ENCODE peak calls at places on chromosomes 16 and 17, in ten cellular contexts. One of them, this sample, is unnamed.

GRCh38 chr16:78034530-78034929 is 12.2 kb downstream of the CLEC3A start:
- DNase-seq in CD8-positive, alpha-beta T cell: no peak
- DNase-seq in AG04450: no peak
- DNase-seq in prostate gland: peak
- DNase-seq in MM.1S: no peak
- DNase-seq in LNCaP clone FGC: no peak
- DNase-seq in heart left ventricle: no peak
- DNase-seq in mucosa of descending colon: no peak
- DNase-seq in cardiac muscle cell: no peak
- DNase-seq in transverse colon: no peak
- DNase-seq in this sample: no peak

GRCh38 chr17:82424001-82424862 is 5.8 kb upstream of the OGFOD3 start:
- DNase-seq in MM.1S: peak
- DNase-seq in CD8-positive, alpha-beta T cell: peak
- DNase-seq in AG04450: no peak
- DNase-seq in heart left ventricle: peak
- DNase-seq in mucosa of descending colon: peak
- DNase-seq in LNCaP clone FGC: no peak
- DNase-seq in prostate gland: no peak
- DNase-seq in cardiac muscle cell: peak
- DNase-seq in transverse colon: peak
- DNase-seq in this sample: peak

GRCh38 chr16:57568173-57568678 is 25.8 kb downstream of the ADGRG5 start:
- DNase-seq in AG04450: no peak
- DNase-seq in cardiac muscle cell: no peak
- DNase-seq in prostate gland: no peak
- DNase-seq in MM.1S: no peak
- DNase-seq in heart left ventricle: no peak
- DNase-seq in LNCaP clone FGC: no peak
- DNase-seq in transverse colon: no peak
- DNase-seq in mucosa of descending colon: no peak
- DNase-seq in CD8-positive, alpha-beta T cell: no peak
- DNase-seq in this sample: no peak

GRCh38 chr17:68972119-68972704 is 17.0 kb upstream of the ABCA8 start:
- DNase-seq in transverse colon: no peak
- DNase-seq in MM.1S: peak
- DNase-seq in AG04450: no peak
- DNase-seq in mucosa of descending colon: no peak
- DNase-seq in CD8-positive, alpha-beta T cell: no peak
- DNase-seq in LNCaP clone FGC: no peak
- DNase-seq in cardiac muscle cell: peak
- DNase-seq in heart left ventricle: no peak
- DNase-seq in prostate gland: no peak
- DNase-seq in this sample: peak

GRCh38 chr17:78351449-78352006 is 8.3 kb downstream of the SOCS3 start:
- DNase-seq in mucosa of descending colon: peak
- DNase-seq in heart left ventricle: peak
- DNase-seq in AG04450: peak
- DNase-seq in CD8-positive, alpha-beta T cell: no peak
- DNase-seq in cardiac muscle cell: peak
- DNase-seq in MM.1S: no peak
- DNase-seq in LNCaP clone FGC: no peak
- DNase-seq in prostate gland: peak
- DNase-seq in transverse colon: peak
- DNase-seq in this sample: peak

GRCh38 chr17:338442-339192 is 14.0 kb downstream of the RPH3AL start:
- DNase-seq in prostate gland: no peak
- DNase-seq in transverse colon: peak
- DNase-seq in heart left ventricle: no peak
- DNase-seq in mucosa of descending colon: peak
- DNase-seq in CD8-positive, alpha-beta T cell: no peak
- DNase-seq in cardiac muscle cell: no peak
- DNase-seq in LNCaP clone FGC: no peak
- DNase-seq in MM.1S: no peak
- DNase-seq in AG04450: no peak
- DNase-seq in this sample: no peak

GRCh38 chr16:78811247-78811646 is 711.8 kb downstream of the WWOX start:
- DNase-seq in prostate gland: no peak
- DNase-seq in LNCaP clone FGC: no peak
- DNase-seq in heart left ventricle: no peak
- DNase-seq in transverse colon: no peak
- DNase-seq in CD8-positive, alpha-beta T cell: no peak
- DNase-seq in AG04450: no peak
- DNase-seq in cardiac muscle cell: no peak
- DNase-seq in mucosa of descending colon: no peak
- DNase-seq in MM.1S: no peak
- DNase-seq in this sample: no peak

GRCh38 chr16:57042157-57043111 is 49.9 kb upstream of the CPNE2 start:
- DNase-seq in cardiac muscle cell: no peak
- DNase-seq in AG04450: no peak
- DNase-seq in CD8-positive, alpha-beta T cell: peak
- DNase-seq in transverse colon: peak
- DNase-seq in mucosa of descending colon: no peak
- DNase-seq in MM.1S: peak
- DNase-seq in prostate gland: no peak
- DNase-seq in LNCaP clone FGC: no peak
- DNase-seq in heart left ventricle: no peak
- DNase-seq in this sample: no peak

GRCh38 chr17:2591040-2591640 is 2.3 kb upstream of the PAFAH1B1 start:
- DNase-seq in mucosa of descending colon: no peak
- DNase-seq in prostate gland: no peak
- DNase-seq in LNCaP clone FGC: no peak
- DNase-seq in MM.1S: no peak
- DNase-seq in CD8-positive, alpha-beta T cell: no peak
- DNase-seq in transverse colon: no peak
- DNase-seq in cardiac muscle cell: no peak
- DNase-seq in AG04450: no peak
- DNase-seq in heart left ventricle: no peak
- DNase-seq in this sample: no peak

GRCh38 chr16:85234310-85235235 is 122.3 kb upstream of the CIBAR2 start:
- DNase-seq in AG04450: peak
- DNase-seq in CD8-positive, alpha-beta T cell: no peak
- DNase-seq in transverse colon: peak
- DNase-seq in mucosa of descending colon: peak
- DNase-seq in LNCaP clone FGC: no peak
- DNase-seq in MM.1S: no peak
- DNase-seq in prostate gland: no peak
- DNase-seq in heart left ventricle: peak
- DNase-seq in cardiac muscle cell: peak
- DNase-seq in this sample: peak

GRCh38 chr17:13415877-13416416 is 185.8 kb downstream of the HS3ST3A1 start:
- DNase-seq in CD8-positive, alpha-beta T cell: no peak
- DNase-seq in heart left ventricle: peak
- DNase-seq in MM.1S: no peak
- DNase-seq in prostate gland: peak
- DNase-seq in mucosa of descending colon: peak
- DNase-seq in AG04450: peak
- DNase-seq in cardiac muscle cell: peak
- DNase-seq in transverse colon: peak
- DNase-seq in LNCaP clone FGC: peak
- DNase-seq in this sample: peak

GRCh38 chr17:40561294-40561870 is 3.9 kb downstream of the CCR7 start:
- DNase-seq in AG04450: no peak
- DNase-seq in LNCaP clone FGC: no peak
- DNase-seq in cardiac muscle cell: no peak
- DNase-seq in CD8-positive, alpha-beta T cell: no peak
- DNase-seq in transverse colon: no peak
- DNase-seq in mucosa of descending colon: no peak
- DNase-seq in MM.1S: peak
- DNase-seq in heart left ventricle: no peak
- DNase-seq in prostate gland: no peak
- DNase-seq in this sample: no peak

GRCh38 chr17:74457820-74458166 is 8.6 kb upstream of the CD300A start:
- DNase-seq in transverse colon: no peak
- DNase-seq in heart left ventricle: no peak
- DNase-seq in AG04450: no peak
- DNase-seq in MM.1S: no peak
- DNase-seq in prostate gland: no peak
- DNase-seq in CD8-positive, alpha-beta T cell: no peak
- DNase-seq in LNCaP clone FGC: no peak
- DNase-seq in cardiac muscle cell: no peak
- DNase-seq in mucosa of descending colon: no peak
- DNase-seq in this sample: no peak
- TF ChIP-seq CTCF in transverse colon: no peak
- TF ChIP-seq CTCF in heart left ventricle: no peak
- TF ChIP-seq CTCF in AG04450: no peak
- TF ChIP-seq CTCF in MM.1S: no peak
- TF ChIP-seq CTCF in prostate gland: no peak
- TF ChIP-seq CTCF in CD8-positive, alpha-beta T cell: peak
- TF ChIP-seq CTCF in LNCaP clone FGC: no peak
- TF ChIP-seq CTCF in cardiac muscle cell: no peak
- TF ChIP-seq CTCF in mucosa of descending colon: no peak
- TF ChIP-seq CTCF in this sample: no peak

GRCh38 chr16:88746511-88746910 is 38.5 kb downstream of the PIEZO1 start:
- DNase-seq in heart left ventricle: peak
- DNase-seq in prostate gland: no peak
- DNase-seq in mucosa of descending colon: no peak
- DNase-seq in CD8-positive, alpha-beta T cell: no peak
- DNase-seq in LNCaP clone FGC: no peak
- DNase-seq in transverse colon: peak
- DNase-seq in AG04450: no peak
- DNase-seq in cardiac muscle cell: no peak
- DNase-seq in MM.1S: no peak
- DNase-seq in this sample: no peak
- H3K4me3 ChIP-seq in heart left ventricle: no peak
- H3K4me3 ChIP-seq in prostate gland: no peak
- H3K4me3 ChIP-seq in mucosa of descending colon: no peak
- H3K4me3 ChIP-seq in CD8-positive, alpha-beta T cell: no peak
- H3K4me3 ChIP-seq in LNCaP clone FGC: no peak
- H3K4me3 ChIP-seq in transverse colon: no peak
- H3K4me3 ChIP-seq in AG04450: no peak
- H3K4me3 ChIP-seq in cardiac muscle cell: no peak
- H3K4me3 ChIP-seq in MM.1S: no peak
- H3K4me3 ChIP-seq in this sample: no peak

DNA sequence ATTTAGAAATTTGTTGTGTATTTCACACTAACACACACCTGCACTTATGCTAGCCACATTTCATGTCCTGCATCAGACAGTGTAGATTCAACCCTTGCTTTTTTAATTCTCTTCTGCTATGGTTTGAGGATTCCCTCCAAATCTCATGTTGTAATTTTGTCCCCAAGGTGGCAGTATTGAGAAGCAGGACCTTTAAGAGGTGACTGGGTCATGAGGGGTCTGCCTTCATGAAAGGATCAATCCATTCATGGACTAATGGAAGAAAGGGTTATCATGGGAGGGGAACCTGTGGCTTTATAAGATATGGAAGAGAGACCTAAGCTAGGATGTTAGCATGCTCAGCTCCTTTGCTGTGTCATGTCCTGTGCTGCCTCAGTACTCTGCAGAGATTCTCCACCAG is 1032.2 kb downstream of the CDH11 start:
- DNase-seq in prostate gland: no peak
- DNase-seq in heart left ventricle: no peak
- DNase-seq in LNCaP clone FGC: no peak
- DNase-seq in transverse colon: no peak
- DNase-seq in mucosa of descending colon: no peak
- DNase-seq in AG04450: no peak
- DNase-seq in CD8-positive, alpha-beta T cell: no peak
- DNase-seq in MM.1S: peak
- DNase-seq in cardiac muscle cell: peak
- DNase-seq in this sample: peak
- TF ChIP-seq CTCF in prostate gland: no peak
- TF ChIP-seq CTCF in heart left ventricle: peak
- TF ChIP-seq CTCF in LNCaP clone FGC: peak
- TF ChIP-seq CTCF in transverse colon: peak
- TF ChIP-seq CTCF in mucosa of descending colon: no peak
- TF ChIP-seq CTCF in AG04450: peak
- TF ChIP-seq CTCF in CD8-positive, alpha-beta T cell: no peak
- TF ChIP-seq CTCF in MM.1S: peak
- TF ChIP-seq CTCF in cardiac muscle cell: peak
- TF ChIP-seq CTCF in this sample: peak

GRCh38 chr16:760065-760464 is 469 bp upstream of the MSLN start:
- DNase-seq in transverse colon: no peak
- DNase-seq in AG04450: no peak
- DNase-seq in heart left ventricle: no peak
- DNase-seq in LNCaP clone FGC: no peak
- DNase-seq in cardiac muscle cell: no peak
- DNase-seq in mucosa of descending colon: no peak
- DNase-seq in MM.1S: no peak
- DNase-seq in CD8-positive, alpha-beta T cell: no peak
- DNase-seq in prostate gland: no peak
- DNase-seq in this sample: no peak
- H3K4me3 ChIP-seq in transverse colon: no peak
- H3K4me3 ChIP-seq in AG04450: no peak
- H3K4me3 ChIP-seq in heart left ventricle: no peak
- H3K4me3 ChIP-seq in LNCaP clone FGC: no peak
- H3K4me3 ChIP-seq in cardiac muscle cell: no peak
- H3K4me3 ChIP-seq in mucosa of descending colon: no peak
- H3K4me3 ChIP-seq in MM.1S: no peak
- H3K4me3 ChIP-seq in CD8-positive, alpha-beta T cell: no peak
- H3K4me3 ChIP-seq in prostate gland: no peak
- H3K4me3 ChIP-seq in this sample: no peak

This sample was measured in brain microvascular endothelial cell.